ENCODE peak calls at places on chromosomes 12 and 14, in seven cellular contexts. One of them, this sample, is unnamed.

GRCh38 chr14:55846852-55847471 is 267.0 kb downstream of the KTN1 start:
- DNase-seq in HFF-Myc: no peak
- DNase-seq in suprapubic skin: peak
- DNase-seq in RWPE1: no peak
- DNase-seq in GM20000: no peak
- DNase-seq in adrenal gland: peak
- DNase-seq in cardiac fibroblast: peak
- DNase-seq in this sample: no peak

GRCh38 chr14:47539065-47539464 is 136.3 kb downstream of the MDGA2 start:
- DNase-seq in cardiac fibroblast: no peak
- DNase-seq in GM20000: no peak
- DNase-seq in adrenal gland: no peak
- DNase-seq in suprapubic skin: no peak
- DNase-seq in RWPE1: no peak
- DNase-seq in HFF-Myc: no peak
- DNase-seq in this sample: peak

GRCh38 chr14:93543766-93544165 is 113.0 kb downstream of the UNC79 start:
- DNase-seq in suprapubic skin: no peak
- DNase-seq in cardiac fibroblast: peak
- DNase-seq in RWPE1: no peak
- DNase-seq in GM20000: peak
- DNase-seq in adrenal gland: no peak
- DNase-seq in HFF-Myc: no peak
- DNase-seq in this sample: no peak

GRCh38 chr14:29798078-29798477 is 129.6 kb downstream of the PRKD1 start:
- DNase-seq in adrenal gland: no peak
- DNase-seq in GM20000: no peak
- DNase-seq in cardiac fibroblast: no peak
- DNase-seq in suprapubic skin: no peak
- DNase-seq in HFF-Myc: no peak
- DNase-seq in RWPE1: no peak
- DNase-seq in this sample: no peak

GRCh38 chr14:89017417-89017816 is 193.0 kb downstream of the TTC8 start:
- DNase-seq in cardiac fibroblast: no peak
- DNase-seq in adrenal gland: no peak
- DNase-seq in suprapubic skin: no peak
- DNase-seq in GM20000: no peak
- DNase-seq in RWPE1: no peak
- DNase-seq in HFF-Myc: no peak
- DNase-seq in this sample: no peak

GRCh38 chr12:97148941-97149559 is 242.0 kb downstream of the NEDD1 start:
- DNase-seq in RWPE1: peak
- DNase-seq in cardiac fibroblast: peak
- DNase-seq in HFF-Myc: no peak
- DNase-seq in adrenal gland: peak
- DNase-seq in GM20000: peak
- DNase-seq in suprapubic skin: no peak
- DNase-seq in this sample: peak

GRCh38 chr14:99971087-99971928 is 93.9 kb upstream of the EVL start:
- DNase-seq in HFF-Myc: peak
- DNase-seq in GM20000: peak
- DNase-seq in cardiac fibroblast: peak
- DNase-seq in suprapubic skin: peak
- DNase-seq in RWPE1: peak
- DNase-seq in adrenal gland: peak
- DNase-seq in this sample: peak

GRCh38 chr12:69623970-69624369 is 13.3 kb upstream of the LRRC10 start:
- DNase-seq in adrenal gland: peak
- DNase-seq in RWPE1: no peak
- DNase-seq in HFF-Myc: no peak
- DNase-seq in GM20000: no peak
- DNase-seq in suprapubic skin: no peak
- DNase-seq in cardiac fibroblast: no peak
- DNase-seq in this sample: no peak

GRCh38 chr12:106113446-106114083 is 25.2 kb downstream of the NUAK1 start:
- DNase-seq in adrenal gland: no peak
- DNase-seq in suprapubic skin: no peak
- DNase-seq in cardiac fibroblast: no peak
- DNase-seq in HFF-Myc: no peak
- DNase-seq in RWPE1: peak
- DNase-seq in GM20000: no peak
- DNase-seq in this sample: no peak

GRCh38 chr14:33369972-33370371 is 431.3 kb downstream of the NPAS3 start:
- DNase-seq in HFF-Myc: no peak
- DNase-seq in adrenal gland: no peak
- DNase-seq in GM20000: peak
- DNase-seq in cardiac fibroblast: no peak
- DNase-seq in suprapubic skin: no peak
- DNase-seq in RWPE1: no peak
- DNase-seq in this sample: peak

GRCh38 chr14:80776186-80776585 is 165.4 kb downstream of the CEP128 start:
- DNase-seq in HFF-Myc: no peak
- DNase-seq in GM20000: no peak
- DNase-seq in cardiac fibroblast: no peak
- DNase-seq in suprapubic skin: no peak
- DNase-seq in RWPE1: no peak
- DNase-seq in adrenal gland: no peak
- DNase-seq in this sample: no peak

GRCh38 chr12:27866382-27867101 is 86.5 kb upstream of the MANSC4 start:
- DNase-seq in HFF-Myc: no peak
- DNase-seq in GM20000: no peak
- DNase-seq in adrenal gland: no peak
- DNase-seq in suprapubic skin: no peak
- DNase-seq in RWPE1: no peak
- DNase-seq in cardiac fibroblast: peak
- DNase-seq in this sample: no peak

GRCh38 chr14:36091096-36091495 is 85.4 kb downstream of the PTCSC3 start:
- DNase-seq in RWPE1: peak
- DNase-seq in suprapubic skin: no peak
- DNase-seq in adrenal gland: no peak
- DNase-seq in cardiac fibroblast: peak
- DNase-seq in GM20000: no peak
- DNase-seq in HFF-Myc: peak
- DNase-seq in this sample: no peak

GRCh38 chr14:44316647-44317432 is 190.2 kb downstream of the FSCB start:
- DNase-seq in cardiac fibroblast: peak
- DNase-seq in suprapubic skin: no peak
- DNase-seq in RWPE1: peak
- DNase-seq in adrenal gland: peak
- DNase-seq in GM20000: no peak
- DNase-seq in HFF-Myc: peak
- DNase-seq in this sample: no peak

GRCh38 chr12:38934078-38934584 is 28.7 kb upstream of the CPNE8 start:
- DNase-seq in suprapubic skin: no peak
- DNase-seq in GM20000: no peak
- DNase-seq in HFF-Myc: no peak
- DNase-seq in adrenal gland: no peak
- DNase-seq in RWPE1: no peak
- DNase-seq in cardiac fibroblast: no peak
- DNase-seq in this sample: no peak

GRCh38 chr12:13273850-13274249 is 77.3 kb downstream of the EMP1 start:
- DNase-seq in GM20000: no peak
- DNase-seq in adrenal gland: no peak
- DNase-seq in HFF-Myc: no peak
- DNase-seq in RWPE1: no peak
- DNase-seq in suprapubic skin: no peak
- DNase-seq in cardiac fibroblast: no peak
- DNase-seq in this sample: no peak

GRCh38 chr12:13268606-13269005 is 72.1 kb downstream of the EMP1 start:
- DNase-seq in adrenal gland: no peak
- DNase-seq in GM20000: no peak
- DNase-seq in RWPE1: no peak
- DNase-seq in cardiac fibroblast: no peak
- DNase-seq in suprapubic skin: no peak
- DNase-seq in HFF-Myc: no peak
- DNase-seq in this sample: no peak

GRCh38 chr12:13273097-13273496 is 76.6 kb downstream of the EMP1 start:
- DNase-seq in cardiac fibroblast: no peak
- DNase-seq in HFF-Myc: no peak
- DNase-seq in suprapubic skin: no peak
- DNase-seq in GM20000: no peak
- DNase-seq in RWPE1: no peak
- DNase-seq in adrenal gland: no peak
- DNase-seq in this sample: no peak

GRCh38 chr12:13275366-13275765 is 78.8 kb downstream of the EMP1 start:
- DNase-seq in cardiac fibroblast: peak
- DNase-seq in suprapubic skin: no peak
- DNase-seq in HFF-Myc: no peak
- DNase-seq in RWPE1: no peak
- DNase-seq in adrenal gland: no peak
- DNase-seq in GM20000: no peak
- DNase-seq in this sample: no peak

GRCh38 chr12:13270817-13271216 is 74.3 kb downstream of the EMP1 start:
- DNase-seq in RWPE1: no peak
- DNase-seq in GM20000: no peak
- DNase-seq in suprapubic skin: no peak
- DNase-seq in adrenal gland: no peak
- DNase-seq in cardiac fibroblast: no peak
- DNase-seq in HFF-Myc: no peak
- DNase-seq in this sample: no peak
- TF ChIP-seq CTCF in RWPE1: no peak
- TF ChIP-seq CTCF in GM20000: no peak
- TF ChIP-seq CTCF in suprapubic skin: no peak
- TF ChIP-seq CTCF in adrenal gland: no peak
- TF ChIP-seq CTCF in cardiac fibroblast: no peak
- TF ChIP-seq CTCF in HFF-Myc: no peak
- TF ChIP-seq CTCF in this sample: no peak

GRCh38 chr12:46535907-46536306 is 163.3 kb upstream of the SLC38A2 start:
- DNase-seq in cardiac fibroblast: no peak
- DNase-seq in suprapubic skin: no peak
- DNase-seq in GM20000: no peak
- DNase-seq in RWPE1: no peak
- DNase-seq in adrenal gland: no peak
- DNase-seq in HFF-Myc: no peak
- DNase-seq in this sample: no peak
- TF ChIP-seq CTCF in cardiac fibroblast: no peak
- TF ChIP-seq CTCF in suprapubic skin: no peak
- TF ChIP-seq CTCF in GM20000: no peak
- TF ChIP-seq CTCF in RWPE1: no peak
- TF ChIP-seq CTCF in adrenal gland: no peak
- TF ChIP-seq CTCF in HFF-Myc: no peak
- TF ChIP-seq CTCF in this sample: no peak

DNA sequence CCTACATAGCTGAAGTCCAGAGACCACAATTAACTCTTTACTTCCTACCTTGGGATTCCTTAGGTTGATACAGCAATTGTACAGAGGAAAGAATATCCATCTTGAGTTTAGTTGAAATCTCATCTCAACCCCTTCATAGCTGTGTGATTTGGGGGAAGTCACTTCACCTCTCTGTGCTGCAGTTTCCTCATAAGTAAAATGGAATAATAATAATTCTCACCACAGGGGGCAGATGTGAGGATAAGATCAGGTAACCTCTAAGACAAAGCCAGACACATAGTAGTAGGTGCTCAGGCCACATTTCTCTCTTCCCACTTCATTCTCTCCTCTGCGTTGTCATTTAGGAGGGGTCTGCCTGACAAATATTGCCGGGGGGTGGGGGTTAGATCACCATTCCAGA is 6.7 kb downstream of the FOXN4 start:
- DNase-seq in GM20000: no peak
- DNase-seq in HFF-Myc: no peak
- DNase-seq in adrenal gland: no peak
- DNase-seq in RWPE1: peak
- DNase-seq in suprapubic skin: no peak
- DNase-seq in cardiac fibroblast: peak
- DNase-seq in this sample: no peak
- TF ChIP-seq CTCF in GM20000: no peak
- TF ChIP-seq CTCF in HFF-Myc: peak
- TF ChIP-seq CTCF in adrenal gland: no peak
- TF ChIP-seq CTCF in RWPE1: no peak
- TF ChIP-seq CTCF in suprapubic skin: no peak
- TF ChIP-seq CTCF in cardiac fibroblast: no peak
- TF ChIP-seq CTCF in this sample: no peak

GRCh38 chr14:22178330-22178981 is 410.6 kb downstream of the DAD1 start:
- DNase-seq in suprapubic skin: no peak
- DNase-seq in cardiac fibroblast: no peak
- DNase-seq in RWPE1: no peak
- DNase-seq in HFF-Myc: no peak
- DNase-seq in adrenal gland: no peak
- DNase-seq in GM20000: no peak
- DNase-seq in this sample: no peak

GRCh38 chr14:22177870-22178269 is 411.2 kb downstream of the DAD1 start:
- DNase-seq in suprapubic skin: no peak
- DNase-seq in GM20000: no peak
- DNase-seq in cardiac fibroblast: no peak
- DNase-seq in adrenal gland: no peak
- DNase-seq in HFF-Myc: no peak
- DNase-seq in RWPE1: no peak
- DNase-seq in this sample: no peak

GRCh38 chr14:22176930-22177329 is 412.1 kb downstream of the DAD1 start:
- DNase-seq in RWPE1: no peak
- DNase-seq in GM20000: no peak
- DNase-seq in HFF-Myc: no peak
- DNase-seq in cardiac fibroblast: no peak
- DNase-seq in suprapubic skin: no peak
- DNase-seq in adrenal gland: no peak
- DNase-seq in this sample: no peak

GRCh38 chr14:22179190-22179589 is 409.8 kb downstream of the DAD1 start:
- DNase-seq in HFF-Myc: no peak
- DNase-seq in suprapubic skin: no peak
- DNase-seq in RWPE1: no peak
- DNase-seq in cardiac fibroblast: no peak
- DNase-seq in GM20000: no peak
- DNase-seq in adrenal gland: no peak
- DNase-seq in this sample: no peak

DNA sequence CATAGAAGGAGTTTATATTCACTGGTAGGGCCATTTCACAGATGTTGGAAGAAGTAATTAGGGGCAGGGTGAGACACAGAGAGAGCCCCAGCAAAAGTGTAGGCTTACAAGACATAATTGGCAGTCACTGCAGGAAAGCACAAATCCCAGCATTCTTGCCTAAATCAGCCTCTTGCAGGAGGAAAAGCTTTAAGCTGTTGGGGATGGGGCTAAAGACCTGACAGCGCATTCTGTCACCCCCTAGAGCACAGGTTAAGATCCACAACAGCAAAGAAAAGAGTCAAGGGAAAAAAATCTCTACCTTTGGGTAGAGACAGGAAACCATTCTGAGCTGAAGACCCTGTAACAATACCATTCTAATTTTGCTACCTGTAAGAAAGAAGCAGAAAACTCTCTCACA is 409.0 kb downstream of the DAD1 start:
- DNase-seq in HFF-Myc: no peak
- DNase-seq in suprapubic skin: no peak
- DNase-seq in cardiac fibroblast: no peak
- DNase-seq in adrenal gland: no peak
- DNase-seq in RWPE1: no peak
- DNase-seq in GM20000: no peak
- DNase-seq in this sample: no peak
- TF ChIP-seq CTCF in HFF-Myc: no peak
- TF ChIP-seq CTCF in suprapubic skin: no peak
- TF ChIP-seq CTCF in cardiac fibroblast: no peak
- TF ChIP-seq CTCF in adrenal gland: no peak
- TF ChIP-seq CTCF in RWPE1: no peak
- TF ChIP-seq CTCF in GM20000: no peak
- TF ChIP-seq CTCF in this sample: no peak

DNA sequence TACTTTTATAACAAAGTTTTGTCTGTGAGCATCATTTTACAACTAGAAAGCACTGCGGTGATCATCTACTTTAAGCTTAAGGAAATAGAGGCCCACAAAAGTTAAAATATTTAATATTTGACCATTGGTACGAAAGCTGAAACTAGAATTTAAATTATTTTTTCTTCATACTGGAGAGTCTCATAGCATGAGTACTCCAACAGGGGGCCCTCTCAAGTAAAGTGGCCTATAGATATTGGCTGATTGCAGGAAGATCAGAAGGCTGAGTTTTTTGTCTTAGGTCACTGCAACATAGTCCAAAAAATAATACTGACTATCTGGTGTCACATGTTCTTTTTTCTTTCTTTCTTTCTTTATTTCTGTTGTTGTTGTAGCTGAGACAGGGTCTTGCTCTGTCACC is 75.3 kb upstream of the ZDHHC17 start:
- DNase-seq in GM20000: no peak
- DNase-seq in HFF-Myc: no peak
- DNase-seq in RWPE1: no peak
- DNase-seq in suprapubic skin: no peak
- DNase-seq in adrenal gland: no peak
- DNase-seq in cardiac fibroblast: no peak
- DNase-seq in this sample: no peak
- TF ChIP-seq CTCF in GM20000: no peak
- TF ChIP-seq CTCF in HFF-Myc: peak
- TF ChIP-seq CTCF in RWPE1: no peak
- TF ChIP-seq CTCF in suprapubic skin: no peak
- TF ChIP-seq CTCF in adrenal gland: peak
- TF ChIP-seq CTCF in cardiac fibroblast: no peak
- TF ChIP-seq CTCF in this sample: no peak